ENCODE peak calls at places on chromosome 1, in ten cellular contexts. F, N, Q, J, H, I, V, Y, K and U are unnamed samples.

GRCh38 chr1:169909499-169909898 is 15.8 kb upstream of the SCYL3 start:
- DNase-seq in V (no peak), H (peak; percentile 52), Y (no peak), K (no peak), J (no peak), F (no peak), N (no peak), I (no peak), Q (no peak), U (no peak)

GRCh38 chr1:41122851-41123518 is 101.5 kb upstream of the SLFNL1 start:
- DNase-seq in J (no peak), N (peak; percentile 86), V (no peak), H (no peak), Y (peak; percentile 17), K (no peak), Q (peak; percentile 52), F (peak; percentile 76), I (peak; percentile 43), U (no peak)

GRCh38 chr1:84090447-84091244 is 53.4 kb upstream of the PRKACB start:
- DNase-seq in I (no peak), N (peak; percentile 23), K (no peak), F (peak; percentile 78), H (no peak), J (no peak), Y (peak; percentile 21), Q (no peak), V (no peak), U (no peak)

GRCh38 chr1:5577255-5578040 is 414.8 kb downstream of the NPHP4 start:
- DNase-seq in J (no peak), N (no peak), K (no peak), I (no peak), Y (no peak), Q (peak; percentile 19), H (no peak), F (no peak), V (no peak), U (no peak)

GRCh38 chr1:19338323-19338762 is 26.2 kb downstream of the SLC66A1 start:
- DNase-seq in Q (peak; percentile 94), N (peak; percentile 65), F (no peak), H (no peak), Y (no peak), V (no peak), I (peak; percentile 75), J (no peak), K (no peak), U (no peak)

GRCh38 chr1:234725177-234726132 is 115.5 kb upstream of the IRF2BP2 start:
- DNase-seq in J (no peak), Q (no peak), N (peak; percentile 34), Y (peak; percentile 46), K (peak; percentile 59), F (peak; percentile 24), V (no peak), I (peak; percentile 63), H (no peak), U (no peak)

GRCh38 chr1:101394041-101394440 is 157.2 kb downstream of the S1PR1 start:
- DNase-seq in Q (no peak), F (peak; percentile 38), Y (no peak), H (no peak), V (no peak), I (no peak), J (no peak), N (peak; percentile 10), K (no peak), U (no peak)

GRCh38 chr1:24926596-24927249 is 3.4 kb downstream of the RUNX3 start:
- DNase-seq in Y (peak; percentile 55), J (no peak), K (no peak), I (no peak), H (peak; percentile 34), V (no peak), F (no peak), Q (peak; percentile 75), N (no peak), U (no peak)

GRCh38 chr1:14367444-14367843 is 231.0 kb upstream of the KAZN start:
- DNase-seq in J (no peak), N (no peak), F (no peak), H (no peak), K (no peak), V (no peak), I (no peak), Q (no peak), Y (no peak), U (no peak)

GRCh38 chr1:234771642-234772344 is 161.8 kb upstream of the IRF2BP2 start:
- DNase-seq in J (peak; percentile 42), F (peak; percentile 12), Q (peak; percentile 49), Y (no peak), N (no peak), H (no peak), I (no peak), K (no peak), V (no peak), U (no peak)

GRCh38 chr1:218878369-218878768 is 295.3 kb upstream of the LYPLAL1 start:
- DNase-seq in I (no peak), N (peak; percentile 50), J (no peak), K (no peak), H (no peak), V (no peak), Q (no peak), F (peak; percentile 71), Y (no peak), U (no peak)

DNA sequence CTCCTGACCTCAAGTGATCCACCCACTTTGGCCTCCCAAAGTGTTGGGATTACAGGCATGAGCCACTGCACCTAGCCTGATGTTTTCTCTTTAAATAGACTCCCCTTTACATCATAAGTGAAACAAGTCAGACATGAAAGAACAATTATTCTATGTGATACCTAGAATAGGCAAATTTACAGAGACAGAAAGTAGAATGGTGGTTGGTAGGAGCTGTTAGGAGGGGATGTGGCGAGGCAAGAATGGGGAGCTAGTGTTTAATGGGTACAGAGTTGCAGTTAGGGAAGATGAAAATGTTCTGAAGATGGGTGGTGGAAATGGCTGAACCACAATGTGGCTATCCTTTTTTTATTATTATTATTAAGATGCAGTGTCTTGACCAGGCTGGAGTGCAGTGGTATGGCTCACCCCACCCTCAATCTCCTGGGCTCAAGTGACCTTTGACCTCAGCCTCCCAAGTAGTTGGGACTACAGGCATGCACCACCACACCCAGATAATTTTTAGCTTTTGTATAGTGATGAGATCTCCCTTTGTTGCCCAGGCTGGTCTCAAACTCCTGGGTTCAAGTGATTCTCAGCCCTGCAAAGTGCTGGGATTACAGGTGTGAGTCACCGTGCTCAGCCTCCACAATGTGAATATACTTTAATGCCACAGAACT is 28.4 kb downstream of the ELF3 start:
- DNase-seq in N (no peak), I (no peak), Q (no peak), J (no peak), F (no peak), Y (peak; percentile 63), K (no peak), V (peak; percentile 12), H (no peak), U (no peak)
- H3K4me3 ChIP-seq in N (no peak overlapping the region), I (no peak overlapping the region), Q (no peak overlapping the region), J (no peak overlapping the region), F (no peak overlapping the region), Y (no peak overlapping the region), K (no peak overlapping the region), V (no peak overlapping the region), H (no peak overlapping the region), U (no peak overlapping the region)

DNA sequence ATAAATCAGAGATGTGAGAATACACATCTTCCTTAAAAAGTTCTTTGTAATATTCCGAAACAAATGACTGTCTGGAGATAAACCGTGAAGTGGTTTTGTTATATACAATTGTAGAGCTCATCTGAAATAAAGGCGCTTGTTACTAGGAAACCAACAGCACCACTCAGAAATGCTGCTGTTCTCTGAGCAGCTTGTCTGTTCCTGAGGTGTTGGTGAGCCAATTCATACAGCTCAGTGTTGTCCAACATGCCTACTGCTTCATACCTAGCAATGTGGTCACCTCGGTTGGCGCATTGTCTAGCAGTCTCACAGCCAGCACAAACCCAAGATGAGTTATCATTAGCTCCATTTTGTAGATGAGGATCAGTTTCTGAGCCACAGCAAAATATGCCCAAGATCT is 44.4 kb downstream of the GFI1 start:
- DNase-seq in H (no peak), Y (no peak), I (no peak), Q (no peak), F (no peak), V (no peak), N (no peak), J (no peak), K (no peak), U (no peak)
- H3K4me3 ChIP-seq in H (no peak overlapping the region), Y (no peak overlapping the region), I (no peak overlapping the region), Q (no peak overlapping the region), F (no peak overlapping the region), V (no peak overlapping the region), N (peak overlapping the region; percentile 29), J (no peak overlapping the region), K (peak overlapping the region; percentile 43), U (no peak overlapping the region)

GRCh38 chr1:22131875-22132486 is 10.9 kb downstream of the WNT4 start:
- DNase-seq in Y (peak; percentile 65), J (peak; percentile 54), H (peak; percentile 88), Q (peak; percentile 93), I (peak; percentile 74), V (no peak), N (peak; percentile 58), F (peak; percentile 63), K (peak; percentile 89), U (peak; percentile 35)

GRCh38 chr1:22133247-22133927 is 9.5 kb downstream of the WNT4 start:
- DNase-seq in I (no peak), J (no peak), F (no peak), Y (no peak), V (no peak), N (no peak), H (peak; percentile 69), Q (peak; percentile 69), K (no peak), U (no peak)

GRCh38 chr1:22132517-22133235 is 10.2 kb downstream of the WNT4 start:
- DNase-seq in H (peak; percentile 67), K (no peak), V (no peak), F (peak; percentile 82), Q (no peak), Y (no peak), I (no peak), N (peak; percentile 78), J (no peak), U (peak; percentile 86)

GRCh38 chr1:22131062-22131461 is 11.8 kb downstream of the WNT4 start:
- DNase-seq in N (no peak), H (peak; percentile 24), V (no peak), J (no peak), Q (no peak), F (no peak), I (no peak), Y (no peak), K (no peak), U (no peak)

GRCh38 chr1:22133928-22134324 is 9.0 kb downstream of the WNT4 start:
- DNase-seq in K (no peak), V (no peak), F (no peak), J (no peak), H (peak; percentile 60), Y (no peak), N (no peak), Q (no peak), I (no peak), U (no peak)
- H3K4me3 ChIP-seq in K (no peak overlapping the region), V (no peak overlapping the region), F (no peak overlapping the region), J (no peak overlapping the region), H (no peak overlapping the region), Y (no peak overlapping the region), N (no peak overlapping the region), Q (no peak overlapping the region), I (no peak overlapping the region), U (peak overlapping the region; percentile 44)

DNA sequence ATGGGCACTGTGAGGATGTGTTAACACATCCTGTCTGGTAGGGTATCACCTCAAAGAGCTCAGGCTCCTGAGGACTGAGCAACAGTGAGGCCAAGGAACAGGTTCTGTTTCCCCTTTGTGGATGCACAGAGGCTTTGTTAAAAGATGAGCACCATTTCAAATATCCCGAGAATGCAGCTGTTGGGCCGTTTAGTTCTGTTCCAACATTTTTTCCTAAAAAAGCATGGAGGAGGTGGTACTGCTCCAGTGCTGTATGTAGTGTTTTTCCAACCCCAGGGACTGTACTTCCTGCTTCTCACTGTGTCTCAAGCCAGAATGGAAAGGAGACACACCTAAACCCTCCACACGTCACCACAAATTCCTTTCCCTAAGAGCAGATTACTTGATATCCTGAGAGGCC is 53.8 kb upstream of the BCL10 start:
- DNase-seq in I (no peak), N (peak; percentile 72), Y (no peak), Q (no peak), V (no peak), J (no peak), H (no peak), K (no peak), F (peak; percentile 74), U (no peak)
- H3K4me3 ChIP-seq in I (no peak overlapping the region), N (no peak overlapping the region), Y (no peak overlapping the region), Q (no peak overlapping the region), V (no peak overlapping the region), J (no peak overlapping the region), H (no peak overlapping the region), K (no peak overlapping the region), F (no peak overlapping the region), U (no peak overlapping the region)